ENCODE peak calls at places on chromosomes 1 and 21, in seven cellular contexts. P, V, K, G, M, F and N are unnamed samples.

GRCh38 chr1:176903474-176903873 is 261.0 kb downstream of the ASTN1 start:
- DNase-seq in P (no peak), V (no peak), K (peak; percentile 28), G (no peak), M (no peak), F (no peak), N (no peak)

GRCh38 chr1:247360991-247361721 is 29.5 kb upstream of the ZNF496 start:
- DNase-seq in P (peak; percentile 74), V (no peak), K (no peak), G (no peak), M (no peak), F (no peak), N (no peak)

GRCh38 chr21:29155118-29155932 is 24.9 kb downstream of the MAP3K7CL start:
- DNase-seq in P (peak; percentile 53), V (no peak), K (peak; percentile 81), G (no peak), M (no peak), F (no peak), N (no peak)

GRCh38 chr1:221098462-221099406 is 219.5 kb downstream of the HLX start:
- DNase-seq in P (no peak), V (no peak), K (no peak), G (no peak), M (no peak), F (no peak), N (no peak)

GRCh38 chr1:222790115-222790514 is 24.7 kb upstream of the DISP1 start:
- DNase-seq in P (no peak), V (no peak), K (no peak), G (no peak), M (no peak), F (no peak), N (no peak)

GRCh38 chr1:19079983-19080472 is 123.6 kb upstream of the IFFO2 start:
- DNase-seq in P (peak; percentile 83), V (no peak), K (no peak), G (no peak), M (no peak), F (no peak), N (no peak)

GRCh38 chr1:20871419-20871818 is 84.3 kb upstream of the HP1BP3 start:
- DNase-seq in P (no peak), V (no peak), K (no peak), G (no peak), M (no peak), F (no peak), N (no peak)

GRCh38 chr1:47937586-47937985 is 59.6 kb downstream of the TRABD2B start:
- DNase-seq in P (no peak), V (no peak), K (no peak), G (no peak), M (no peak), F (no peak), N (no peak)

GRCh38 chr1:209911746-209912145 is 26.3 kb upstream of the SYT14 start:
- DNase-seq in P (no peak), V (no peak), K (no peak), G (no peak), M (no peak), F (no peak), N (no peak)

GRCh38 chr1:209884665-209885117 is 53.3 kb upstream of the SYT14 start:
- DNase-seq in P (peak; percentile 22), V (no peak), K (peak; percentile 100), G (no peak), M (no peak), F (no peak), N (no peak)

GRCh38 chr1:10788592-10789006 is 7.8 kb downstream of the CASZ1 start:
- DNase-seq in P (peak; percentile 75), V (no peak), K (no peak), G (peak; percentile 79), M (no peak), F (peak; percentile 74), N (no peak)

GRCh38 chr1:183872406-183872805 is 67.5 kb downstream of the RGL1 start:
- DNase-seq in P (no peak), V (no peak), K (no peak), G (no peak), M (no peak), F (no peak), N (no peak)

GRCh38 chr21:34669149-34669879 is 520 bp downstream of the CLIC6 start:
- DNase-seq in P (peak; percentile 46), V (no peak), K (no peak), G (no peak), M (peak; percentile 21), F (no peak), N (no peak)

GRCh38 chr1:207748737-207749528 is 2.9 kb upstream of the CD46 start:
- DNase-seq in P (no peak), V (no peak), K (peak; percentile 43), G (peak; percentile 35), M (no peak), F (no peak), N (no peak)

GRCh38 chr1:214990619-214991018 is 91.9 kb upstream of the KCNK2 start:
- DNase-seq in P (no peak), V (no peak), K (peak; percentile 95), G (no peak), M (no peak), F (no peak), N (no peak)

GRCh38 chr1:29245261-29245660 is 8.9 kb downstream of the PTPRU start:
- DNase-seq in P (no peak), V (no peak), K (no peak), G (no peak), M (no peak), F (no peak), N (no peak)

GRCh38 chr1:162381941-162382750 is 618 bp downstream of the C1orf226 start:
- DNase-seq in P (no peak), V (no peak), K (no peak), G (no peak), M (no peak), F (no peak), N (no peak)

GRCh38 chr1:107262472-107263286 is 121.8 kb downstream of the NTNG1 start:
- DNase-seq in P (no peak), V (no peak), K (no peak), G (no peak), M (no peak), F (no peak), N (no peak)

GRCh38 chr1:111603979-111604378 is 15.6 kb upstream of the RAP1A start:
- DNase-seq in P (no peak), V (peak; percentile 30), K (no peak), G (no peak), M (no peak), F (no peak), N (peak; percentile 51)

GRCh38 chr1:57310992-57311790 is 112.7 kb downstream of the DAB1 start:
- DNase-seq in P (peak; percentile 18), V (no peak), K (no peak), G (no peak), M (no peak), F (no peak), N (no peak)

GRCh38 chr1:22587247-22587646 is 24.0 kb downstream of the EPHA8 start:
- DNase-seq in P (no peak), V (no peak), K (no peak), G (no peak), M (no peak), F (no peak), N (no peak)

GRCh38 chr21:46124083-46124925 is 26.4 kb downstream of the COL6A2 start:
- DNase-seq in P (no peak), V (no peak), K (no peak), G (no peak), M (peak; percentile 7), F (no peak), N (no peak)

GRCh38 chr1:169103443-169103842 is 3.0 kb upstream of the ATP1B1 start:
- DNase-seq in P (peak; percentile 86), V (no peak), K (no peak), G (no peak), M (no peak), F (no peak), N (no peak)

GRCh38 chr1:25795955-25796806 is 3.8 kb upstream of the SELENON start:
- DNase-seq in P (no peak), V (no peak), K (no peak), G (peak; percentile 83), M (no peak), F (peak; percentile 53), N (no peak)

GRCh38 chr1:32933742-32934322 is 30.8 kb downstream of the RNF19B start:
- DNase-seq in P (peak; percentile 51), V (no peak), K (peak; percentile 79), G (no peak), M (no peak), F (no peak), N (no peak)

GRCh38 chr1:21933397-21934248 is 3.5 kb downstream of the HSPG2 start:
- DNase-seq in P (peak; percentile 86), V (no peak), K (peak; percentile 68), G (peak; percentile 84), M (no peak), F (no peak), N (no peak)

GRCh38 chr1:77978293-77978968 is 441 bp downstream of the FUBP1 start:
- DNase-seq in P (peak; percentile 97), V (peak; percentile 39), K (peak; percentile 81), G (peak; percentile 92), M (peak; percentile 42), F (peak; percentile 56), N (peak; percentile 41)

GRCh38 chr1:156661932-156662587 is 15.1 kb downstream of the NES start:
- DNase-seq in P (no peak), V (no peak), K (peak; percentile 74), G (no peak), M (no peak), F (peak; percentile 71), N (no peak)

GRCh38 chr1:93304716-93305138 is 41.0 kb upstream of the DR1 start:
- DNase-seq in P (peak; percentile 67), V (no peak), K (peak; percentile 49), G (peak; percentile 35), M (no peak), F (peak; percentile 4), N (peak; percentile 19)

GRCh38 chr1:229689273-229689672 is 63.2 kb downstream of the URB2 start:
- DNase-seq in P (no peak), V (no peak), K (no peak), G (no peak), M (no peak), F (no peak), N (no peak)

GRCh38 chr1:99266731-99267130 is 2.4 kb downstream of the PLPPR4 start:
- DNase-seq in P (no peak), V (no peak), K (peak; percentile 63), G (no peak), M (no peak), F (no peak), N (no peak)

GRCh38 chr1:215567491-215568286 is 585 bp downstream of the KCTD3 start:
- DNase-seq in P (peak; percentile 86), V (no peak), K (peak; percentile 68), G (peak; percentile 38), M (peak; percentile 48), F (peak; percentile 81), N (no peak)

GRCh38 chr21:35674272-35674671 is 386.1 kb downstream of the SETD4 start:
- DNase-seq in P (no peak), V (no peak), K (no peak), G (no peak), M (no peak), F (no peak), N (no peak)

GRCh38 chr1:17333081-17333480 is 25.1 kb downstream of the PADI4 start:
- DNase-seq in P (no peak), V (no peak), K (no peak), G (no peak), M (no peak), F (no peak), N (no peak)

GRCh38 chr1:87833158-87833557 is 504.5 kb downstream of the LMO4 start:
- DNase-seq in P (peak; percentile 58), V (no peak), K (no peak), G (no peak), M (no peak), F (no peak), N (no peak)

GRCh38 chr1:175508320-175509110 is 234.9 kb downstream of the TNR start:
- DNase-seq in P (no peak), V (no peak), K (no peak), G (no peak), M (no peak), F (no peak), N (no peak)

GRCh38 chr1:106268070-106268469 is 788.4 kb upstream of the PRMT6 start:
- DNase-seq in P (peak; percentile 39), V (no peak), K (no peak), G (peak; percentile 21), M (no peak), F (no peak), N (no peak)